ENCODE peak calls at places on chromosomes 5 and 9, in eight cellular contexts. L is spleen, B is heart left ventricle, M is esophagus squamous epithelium, C is ovary, D is A549, E is right lobe of liver, I is uterus. R is an unnamed sample. For H3K4me1, the result is how much of the 10 kb centered on the place peaks cover.

GRCh38 chr5:472656-473343 is 29.8 kb downstream of the EXOC3 start:
- DNase-seq in M (peak), E (peak), C (peak), B (peak), L (peak), I (peak), D (peak), R (peak)

GRCh38 chr9:16689352-16689938 is 181.0 kb downstream of the BNC2 start:
- DNase-seq in M (no peak), B (no peak), C (no peak), D (peak), I (no peak), E (peak), L (no peak), R (no peak)

GRCh38 chr9:69945671-69946141 is 97.9 kb upstream of the MAMDC2 start:
- DNase-seq in I (peak), L (no peak), M (no peak), C (peak), E (peak), B (peak), D (peak), R (peak)

GRCh38 chr9:128877852-128878251 is 3.9 kb downstream of the KYAT1 start:
- DNase-seq in B (no peak), E (no peak), D (no peak), L (no peak), M (no peak), C (no peak), I (no peak), R (no peak)

GRCh38 chr5:105593011-105593760 is 2030.6 kb upstream of the NUDT12 start:
- DNase-seq in M (no peak), L (no peak), B (no peak), D (no peak), E (no peak), I (no peak), C (no peak), R (no peak)

GRCh38 chr5:131281868-131282234 is 18.0 kb downstream of the CDC42SE2 start:
- DNase-seq in E (no peak), L (no peak), D (no peak), I (no peak), M (no peak), B (no peak), C (no peak), R (no peak)

GRCh38 chr5:36494756-36495637 is 111.4 kb upstream of the SLC1A3 start:
- DNase-seq in I (no peak), D (no peak), C (no peak), E (no peak), L (no peak), M (no peak), B (no peak), R (peak)

GRCh38 chr5:67355135-67355729 is 158.6 kb upstream of the CD180 start:
- DNase-seq in B (no peak), E (no peak), D (no peak), M (no peak), C (no peak), I (no peak), L (no peak), R (no peak)

GRCh38 chr5:73908846-73909245 is 282.9 kb downstream of the ARHGEF28 start:
- DNase-seq in I (no peak), M (no peak), D (no peak), B (no peak), E (no peak), C (no peak), L (no peak), R (no peak)

GRCh38 chr5:157607371-157608161 is 32.0 kb upstream of the ADAM19 start:
- DNase-seq in D (peak), B (no peak), I (no peak), E (no peak), C (no peak), M (no peak), L (no peak), R (no peak)

GRCh38 chr5:35857606-35858205 is 1.0 kb downstream of the IL7R start:
- DNase-seq in E (no peak), I (no peak), D (no peak), L (no peak), B (no peak), C (no peak), M (no peak), R (no peak)

GRCh38 chr9:136773386-136774044 is 9.2 kb upstream of the LCN15 start:
- DNase-seq in C (no peak), M (no peak), D (peak), B (no peak), I (no peak), L (peak), E (no peak), R (no peak)

GRCh38 chr9:92642599-92642998 is 27.3 kb downstream of the IPPK start:
- DNase-seq in M (no peak), B (no peak), D (no peak), L (peak), E (no peak), C (peak), I (peak), R (peak)

GRCh38 chr9:297104-297794 is 82.6 kb downstream of the DOCK8 start:
- DNase-seq in I (no peak), D (peak), E (peak), C (no peak), B (peak), M (no peak), L (peak), R (no peak)

GRCh38 chr5:180553530-180553929 is 37.8 kb downstream of the SCGB3A1 start:
- DNase-seq in B (no peak), C (no peak), M (no peak), L (no peak), E (no peak), I (no peak), D (no peak), R (no peak)

GRCh38 chr5:154395407-154396106 is 50.2 kb upstream of the SAP30L start:
- DNase-seq in D (no peak), B (no peak), I (no peak), E (peak), C (no peak), L (no peak), M (no peak), R (no peak)

GRCh38 chr9:23621166-23621565 is 204.9 kb downstream of the ELAVL2 start:
- DNase-seq in C (no peak), I (no peak), B (no peak), M (no peak), L (no peak), E (no peak), D (no peak), R (no peak)

GRCh38 chr5:87872986-87873385 is 395.7 kb downstream of the TMEM161B start:
- DNase-seq in L (no peak), C (no peak), I (no peak), D (no peak), B (no peak), M (no peak), E (no peak), R (no peak)

GRCh38 chr5:133506165-133506564 is 106.2 kb downstream of the FSTL4 start:
- DNase-seq in D (no peak), L (no peak), B (no peak), I (no peak), M (no peak), E (no peak), C (no peak), R (no peak)

GRCh38 chr5:83900307-83900706 is 179.7 kb upstream of the HAPLN1 start:
- DNase-seq in C (no peak), I (no peak), M (no peak), D (no peak), L (no peak), E (no peak), B (no peak), R (no peak)

DNA sequence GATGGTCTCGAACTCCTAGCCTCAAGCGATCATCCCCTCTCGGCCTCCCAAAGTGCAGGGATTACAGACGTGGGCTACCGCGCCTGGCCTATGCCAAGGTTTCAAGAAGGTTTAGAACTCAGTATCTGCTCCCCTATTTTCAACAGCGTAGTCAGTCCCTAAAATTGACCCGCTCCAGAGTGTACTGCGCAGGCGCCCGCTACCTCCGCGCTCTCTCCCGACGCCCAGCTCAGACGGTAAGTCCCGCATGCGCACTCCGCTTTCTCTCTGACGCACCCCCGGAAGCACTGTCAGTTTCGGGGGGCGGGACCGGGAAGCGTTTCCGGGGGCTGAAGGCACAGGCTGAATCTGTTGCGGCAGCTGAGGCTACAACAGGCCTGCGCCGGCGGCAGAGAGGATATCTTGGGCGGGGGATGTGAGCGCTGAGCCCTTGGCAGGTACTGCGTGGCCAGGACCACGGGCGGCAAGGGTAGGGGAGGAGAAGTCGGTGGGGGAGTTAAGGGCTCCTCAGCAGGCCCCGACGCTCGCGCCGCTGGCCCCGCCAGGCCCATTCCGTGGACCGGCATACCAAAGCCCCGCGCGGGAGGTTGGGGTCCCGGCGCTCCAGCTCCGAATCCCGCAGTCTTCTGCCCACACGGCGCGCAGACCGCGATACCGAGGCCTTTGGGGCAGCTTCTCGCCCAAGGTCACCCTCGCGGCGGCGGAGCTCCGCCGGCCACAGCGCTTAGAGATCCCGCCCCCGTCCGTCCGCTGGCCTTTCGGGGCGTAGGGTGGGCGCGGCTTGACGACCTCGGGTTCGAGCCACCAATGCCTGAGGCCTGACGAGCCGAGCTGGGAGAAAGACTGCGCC is at the start of gene ZBTB43:
- DNase-seq in D (peak), M (peak), I (peak), E (peak), L (peak), C (peak), B (peak), R (peak)
- TF ChIP-seq POLR2A in D (peak), M (peak), I (peak), E (peak), L (peak), C (peak), B (peak), R (peak)

GRCh38 chr9:20358201-20358600 is 264.1 kb downstream of the MLLT3 start:
- DNase-seq in L (no peak), E (no peak), D (peak), C (no peak), I (no peak), B (no peak), M (no peak), R (no peak)
- H3K4me1 ChIP-seq in L (under half), E (under half), D (under half), C (under half), I (under half), B (under half), M (half or more), R (under half)

GRCh38 chr9:37383876-37384715 is 38.4 kb upstream of the GRHPR start:
- DNase-seq in M (no peak), B (no peak), C (no peak), I (no peak), L (no peak), E (no peak), D (no peak), R (no peak)
- TF ChIP-seq CTCF in M (no peak), B (no peak), C (no peak), I (no peak), L (no peak), E (no peak), D (no peak), R (no peak)

GRCh38 chr5:150487199-150488061 is 20.5 kb upstream of the NDST1 start:
- DNase-seq in C (no peak), I (peak), L (peak), D (peak), M (no peak), E (peak), B (no peak), R (no peak)

GRCh38 chr5:150484964-150485769 is 22.8 kb upstream of the NDST1 start:
- DNase-seq in M (no peak), I (no peak), L (peak), B (no peak), E (peak), C (no peak), D (no peak), R (no peak)

GRCh38 chr5:150486402-150487198 is 21.3 kb upstream of the NDST1 start:
- DNase-seq in E (peak), C (peak), B (peak), L (peak), M (no peak), I (peak), D (peak), R (no peak)

GRCh38 chr5:150488519-150489357 is 19.2 kb upstream of the NDST1 start:
- DNase-seq in B (peak), I (peak), C (peak), E (peak), L (no peak), D (no peak), M (no peak), R (peak)

GRCh38 chr5:150485770-150486401 is 22.0 kb upstream of the NDST1 start:
- DNase-seq in I (peak), B (peak), D (peak), E (peak), M (no peak), L (no peak), C (peak), R (peak)
- TF ChIP-seq POLR2A in I (peak), B (no peak), D (peak), E (peak), M (peak), L (no peak), C (peak), R (peak)

DNA sequence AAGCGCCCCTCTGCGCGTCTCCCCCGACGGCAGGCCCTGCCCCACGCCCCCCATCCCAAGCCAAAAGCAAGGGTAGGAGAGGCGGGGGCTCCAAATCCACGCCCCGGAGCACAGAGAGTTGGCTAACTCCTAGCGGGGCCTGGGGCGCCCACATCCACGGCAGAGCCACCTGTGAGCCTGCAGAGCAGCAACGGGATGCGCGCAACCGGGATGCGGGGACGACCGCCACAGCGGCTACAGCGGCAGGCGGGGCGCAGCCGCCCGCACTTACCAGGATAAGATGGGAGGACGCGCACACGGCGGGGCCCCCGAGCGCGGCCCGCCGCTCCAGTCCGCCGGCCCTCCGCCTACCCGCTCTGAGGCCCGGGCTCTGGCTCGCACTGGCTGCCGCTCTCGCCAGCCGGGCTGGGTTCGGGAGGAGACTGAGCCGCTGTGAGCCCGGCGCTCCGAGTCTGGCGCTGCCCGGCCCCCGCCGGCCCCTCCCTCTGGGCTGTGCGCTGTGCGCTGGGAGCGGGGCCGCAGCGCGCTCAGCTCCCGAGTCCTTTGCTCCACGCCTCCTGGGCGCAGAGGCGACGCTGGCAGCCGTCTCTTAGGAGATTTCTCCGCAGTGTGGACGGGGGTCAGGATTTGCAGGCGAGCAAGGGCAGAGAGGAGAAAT is at the start of gene SLC24A2:
- DNase-seq in I (no peak), L (no peak), E (no peak), B (no peak), D (no peak), M (no peak), C (no peak), R (no peak)
- H3K4me1 ChIP-seq in I (under half), L (under half), E (under half), B (under half), D (under half), M (under half), C (under half), R (under half)

DNA sequence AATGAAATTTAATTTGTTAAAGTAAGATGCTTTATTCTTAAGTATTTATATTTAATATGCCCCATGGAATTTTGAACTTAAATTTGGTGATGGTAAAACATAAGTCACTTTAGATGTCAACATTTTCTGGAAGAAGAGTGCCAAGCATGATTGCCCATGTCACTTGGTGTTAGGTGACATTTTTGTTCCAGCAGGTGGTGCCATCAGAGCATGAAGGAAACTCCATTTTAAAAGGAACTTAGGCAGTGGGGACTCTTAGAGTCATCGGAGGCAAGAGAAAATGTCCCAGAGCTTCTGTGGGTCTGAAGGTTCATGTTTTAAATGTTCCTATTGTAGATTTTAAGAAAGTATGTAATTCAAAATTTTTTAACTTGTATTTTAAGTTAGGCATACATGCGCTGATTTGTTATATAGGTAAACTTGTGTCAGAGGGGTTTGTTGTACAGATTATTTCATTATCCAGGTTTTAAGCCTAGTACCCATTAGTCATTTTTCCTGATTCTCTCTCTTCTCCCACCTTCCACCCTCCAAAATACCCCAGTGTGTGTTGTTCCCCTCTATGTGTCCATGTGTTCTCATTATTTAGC is 789.3 kb downstream of the SEMA5A start:
- DNase-seq in I (no peak), C (no peak), M (no peak), D (peak), E (no peak), B (no peak), L (no peak), R (no peak)
- TF ChIP-seq CTCF in I (peak), C (no peak), M (no peak), D (peak), E (peak), B (peak), L (peak), R (no peak)